ENCODE peak calls at places on chromosomes 6 and 20, in four cellular contexts. A is T-helper 17 cell, G is SW 1271, Z is left ventricle myocardium inferior. I is an unnamed sample.

GRCh38 chr6:37354526-37355384 is 972 bp downstream of the RNF8 start:
- DNase-seq in A (no peak), G (no peak), Z (peak; percentile 22), I (no peak)

GRCh38 chr6:145012039-145012662 is 723.2 kb downstream of the EPM2A start:
- DNase-seq in A (no peak), G (no peak), Z (no peak), I (no peak)

GRCh38 chr6:53033764-53034163 is 31.4 kb upstream of the FBXO9 start:
- DNase-seq in A (no peak), G (no peak), Z (no peak), I (no peak)

GRCh38 chr20:4542270-4542669 is 179.4 kb upstream of the PRND start:
- DNase-seq in A (no peak), G (no peak), Z (no peak), I (no peak)

GRCh38 chr6:124792386-124792785 is 169.9 kb upstream of the RNF217 start:
- DNase-seq in A (no peak), G (no peak), Z (no peak), I (no peak)

GRCh38 chr20:18571578-18571977 is 4.3 kb downstream of the SMIM26 start:
- DNase-seq in A (no peak), G (no peak), Z (no peak), I (no peak)

GRCh38 chr6:85679445-85680123 is 36.9 kb upstream of the SYNCRIP start:
- DNase-seq in A (no peak), G (no peak), Z (no peak), I (no peak)

GRCh38 chr20:51549474-51549873 is 7.0 kb upstream of the NFATC2 start:
- DNase-seq in A (no peak), G (no peak), Z (no peak), I (no peak)

GRCh38 chr6:12324741-12325140 is 34.6 kb downstream of the EDN1 start:
- DNase-seq in A (no peak), G (no peak), Z (no peak), I (no peak)

GRCh38 chr6:79089552-79090404 is 11.7 kb upstream of the PHIP start:
- DNase-seq in A (no peak), G (no peak), Z (no peak), I (no peak)

GRCh38 chr6:135217663-135218062 is 36.6 kb downstream of the MYB start:
- DNase-seq in A (no peak), G (no peak), Z (no peak), I (no peak)

GRCh38 chr20:63829943-63830820 is 882 bp downstream of the ZBTB46 start:
- DNase-seq in A (no peak), G (no peak), Z (no peak), I (no peak)

GRCh38 chr6:90538651-90539050 is 48.2 kb downstream of the MAP3K7 start:
- DNase-seq in A (no peak), G (no peak), Z (no peak), I (no peak)

GRCh38 chr20:45995213-45996097 is 13.3 kb upstream of the MMP9 start:
- DNase-seq in A (no peak), G (no peak), Z (no peak), I (no peak)

GRCh38 chr20:43799150-43799711 is 72.4 kb upstream of the GTSF1L start:
- DNase-seq in A (no peak), G (no peak), Z (no peak), I (no peak)

GRCh38 chr20:3784226-3784853 is 2.2 kb downstream of the CENPB start:
- DNase-seq in A (no peak), G (no peak), Z (no peak), I (no peak)

GRCh38 chr6:111805511-111806181 is 67.6 kb downstream of the FYN start:
- DNase-seq in A (no peak), G (no peak), Z (no peak), I (no peak)

GRCh38 chr20:24995741-24996448 is 3.3 kb upstream of the APMAP start:
- DNase-seq in A (no peak), G (no peak), Z (no peak), I (no peak)

GRCh38 chr20:1169224-1169623 is 15.6 kb downstream of the TMEM74B start:
- DNase-seq in A (no peak), G (no peak), Z (no peak), I (no peak)

GRCh38 chr20:43947316-43947710 is 32.7 kb downstream of the TOX2 start:
- DNase-seq in A (no peak), G (no peak), Z (no peak), I (no peak)

I was measured in CD4-positive, alpha-beta T cell.